ENCODE peak calls at places on chromosomes 3 and 15, in six cellular contexts. Y is kidney tubule cell, B is C1 segment of cervical spinal cord, V is midbrain, M is ovary, W is A549. J is an unnamed sample.

GRCh38 chr15:65993226-65993625 is 123.9 kb downstream of the RAB11A start:
- DNase-seq in W (no peak), M (no peak), Y (no peak), B (no peak), V (no peak), J (no peak)

GRCh38 chr15:28942046-28942445 is 56.3 kb downstream of the APBA2 start:
- DNase-seq in Y (no peak), V (no peak), M (no peak), W (no peak), B (no peak), J (no peak)

GRCh38 chr3:129576514-129577345 is 29.7 kb downstream of the PLXND1 start:
- DNase-seq in B (no peak), W (no peak), V (no peak), Y (no peak), M (no peak), J (no peak)

GRCh38 chr3:149314807-149315578 is 18.4 kb downstream of the TM4SF18 start:
- DNase-seq in Y (peak), M (no peak), W (peak), B (no peak), V (no peak), J (no peak)

GRCh38 chr3:115348951-115349745 is 202.1 kb upstream of the ZBTB20 start:
- DNase-seq in W (no peak), V (no peak), Y (peak), B (no peak), M (no peak), J (no peak)

GRCh38 chr3:183537295-183537730 is 18.2 kb downstream of the KLHL6 start:
- DNase-seq in B (no peak), Y (peak), V (peak), M (peak), W (no peak), J (no peak)

GRCh38 chr3:72329354-72329753 is 518.9 kb downstream of the SHQ1 start:
- DNase-seq in W (no peak), V (peak), M (peak), B (no peak), Y (no peak), J (peak)

GRCh38 chr3:170560717-170561382 is 25.0 kb downstream of the SLC7A14 start:
- DNase-seq in B (no peak), Y (no peak), V (no peak), M (no peak), W (no peak), J (no peak)

GRCh38 chr3:45038096-45038455 is 12.0 kb downstream of the CLEC3B start:
- DNase-seq in M (no peak), B (no peak), Y (no peak), W (no peak), V (no peak), J (no peak)

GRCh38 chr3:44795197-44795596 is 33.6 kb downstream of the KIF15 start:
- DNase-seq in V (no peak), W (no peak), M (no peak), B (no peak), Y (no peak), J (no peak)

GRCh38 chr15:63983071-63983711 is 63.1 kb downstream of the DAPK2 start:
- DNase-seq in W (no peak), V (no peak), M (no peak), B (no peak), Y (no peak), J (no peak)

GRCh38 chr3:10551821-10552630 is 46.6 kb upstream of the ATP2B2 start:
- DNase-seq in Y (no peak), V (no peak), W (no peak), M (no peak), B (no peak), J (peak)

GRCh38 chr3:138812806-138813205 is 21.9 kb downstream of the PIK3CB start:
- DNase-seq in B (no peak), Y (no peak), V (no peak), M (no peak), W (no peak), J (no peak)

GRCh38 chr3:197031315-197032285 is 2.0 kb upstream of the MELTF start:
- DNase-seq in B (no peak), Y (peak), M (peak), W (peak), V (no peak), J (no peak)

GRCh38 chr15:39593071-39594055 is 12.5 kb downstream of the THBS1 start:
- DNase-seq in Y (peak), M (no peak), V (no peak), W (no peak), B (no peak), J (no peak)

GRCh38 chr3:145266368-145266767 is 894.6 kb downstream of the PLOD2 start:
- DNase-seq in Y (no peak), V (no peak), W (no peak), M (no peak), B (no peak), J (no peak)

GRCh38 chr3:128935922-128936321 is 56.5 kb downstream of the ACAD9 start:
- DNase-seq in B (no peak), M (no peak), W (no peak), Y (no peak), V (no peak), J (no peak)

GRCh38 chr15:77186518-77187095 is 115.7 kb upstream of the TSPAN3 start:
- DNase-seq in V (peak), M (no peak), B (no peak), Y (peak), W (peak), J (peak)

GRCh38 chr3:54206874-54207273 is 84.5 kb downstream of the CACNA2D3 start:
- DNase-seq in V (no peak), Y (peak), M (no peak), B (no peak), W (peak), J (no peak)

GRCh38 chr3:13525827-13526625 is 22.9 kb upstream of the FBLN2 start:
- DNase-seq in W (no peak), V (no peak), B (no peak), Y (no peak), M (no peak), J (no peak)

GRCh38 chr15:99452728-99453643 is 112.8 kb upstream of the MEF2A start:
- DNase-seq in Y (peak), W (no peak), M (peak), B (peak), V (peak), J (peak)

GRCh38 chr3:127213381-127213918 is 20.5 kb downstream of the PRR23E start:
- DNase-seq in Y (no peak), V (no peak), M (no peak), W (no peak), B (no peak), J (no peak)

GRCh38 chr15:91304794-91305193 is 204.7 kb downstream of the SV2B start:
- DNase-seq in B (no peak), V (no peak), Y (no peak), M (no peak), W (no peak), J (no peak)

GRCh38 chr3:131077904-131078303 is 51.2 kb downstream of the NEK11 start:
- DNase-seq in Y (no peak), V (no peak), W (no peak), M (no peak), B (no peak), J (no peak)

GRCh38 chr3:120560304-120561250 is 35.6 kb upstream of the NDUFB4 start:
- DNase-seq in W (no peak), Y (no peak), V (no peak), B (no peak), M (no peak), J (no peak)

GRCh38 chr15:29361560-29361959 is 91.9 kb upstream of the NSMCE3 start:
- DNase-seq in V (no peak), B (no peak), M (no peak), W (no peak), Y (no peak), J (no peak)

J was measured in anterior cingulate cortex.